ENCODE peak calls at places on chromosomes 1 and 21, in five cellular contexts. One of them, this sample, is unnamed.

GRCh38 chr1:28815533-28815932 is 3.6 kb downstream of the OPRD1 start:
- DNase-seq in lung: no peak
- DNase-seq in body of pancreas: no peak
- DNase-seq in hepatocyte: no peak
- DNase-seq in adrenal gland: no peak
- DNase-seq in this sample: no peak

GRCh38 chr1:201383647-201384405 is 6.3 kb upstream of the TNNT2 start:
- DNase-seq in lung: no peak
- DNase-seq in body of pancreas: no peak
- DNase-seq in hepatocyte: peak
- DNase-seq in adrenal gland: no peak
- DNase-seq in this sample: peak

GRCh38 chr1:68198752-68199151 is 33.6 kb downstream of the WLS start:
- DNase-seq in lung: no peak
- DNase-seq in body of pancreas: no peak
- DNase-seq in hepatocyte: no peak
- DNase-seq in adrenal gland: no peak
- DNase-seq in this sample: peak

GRCh38 chr1:243399561-243400155 is 143.8 kb downstream of the SDCCAG8 start:
- DNase-seq in lung: no peak
- DNase-seq in body of pancreas: no peak
- DNase-seq in hepatocyte: no peak
- DNase-seq in adrenal gland: no peak
- DNase-seq in this sample: no peak

GRCh38 chr1:84505167-84506001 is 802 bp upstream of the SPATA1 start:
- DNase-seq in lung: peak
- DNase-seq in body of pancreas: peak
- DNase-seq in hepatocyte: peak
- DNase-seq in adrenal gland: peak
- DNase-seq in this sample: peak

GRCh38 chr1:9451086-9451485 is 88.2 kb upstream of the SLC25A33 start:
- DNase-seq in lung: no peak
- DNase-seq in body of pancreas: no peak
- DNase-seq in hepatocyte: no peak
- DNase-seq in adrenal gland: no peak
- DNase-seq in this sample: no peak

GRCh38 chr1:40393173-40393572 is 19.6 kb downstream of the SMAP2 start:
- DNase-seq in lung: no peak
- DNase-seq in body of pancreas: no peak
- DNase-seq in hepatocyte: no peak
- DNase-seq in adrenal gland: no peak
- DNase-seq in this sample: no peak

GRCh38 chr21:15804247-15804985 is 74.6 kb downstream of the USP25 start:
- DNase-seq in lung: no peak
- DNase-seq in body of pancreas: no peak
- DNase-seq in hepatocyte: no peak
- DNase-seq in adrenal gland: no peak
- DNase-seq in this sample: no peak

GRCh38 chr1:110339427-110340206 is 440 bp downstream of the RBM15 start:
- DNase-seq in lung: peak
- DNase-seq in body of pancreas: peak
- DNase-seq in hepatocyte: peak
- DNase-seq in adrenal gland: peak
- DNase-seq in this sample: peak

GRCh38 chr21:31772674-31773555 is 41.0 kb upstream of the SCAF4 start:
- DNase-seq in lung: no peak
- DNase-seq in body of pancreas: no peak
- DNase-seq in hepatocyte: no peak
- DNase-seq in adrenal gland: no peak
- DNase-seq in this sample: no peak

GRCh38 chr1:246690100-246690499 is 34.1 kb upstream of the SCCPDH start:
- DNase-seq in lung: no peak
- DNase-seq in body of pancreas: no peak
- DNase-seq in hepatocyte: no peak
- DNase-seq in adrenal gland: no peak
- DNase-seq in this sample: no peak

GRCh38 chr1:24726741-24727140 is 18.5 kb upstream of the CLIC4 start:
- DNase-seq in lung: no peak
- DNase-seq in body of pancreas: no peak
- DNase-seq in hepatocyte: no peak
- DNase-seq in adrenal gland: no peak
- DNase-seq in this sample: no peak

GRCh38 chr1:12544992-12545391 is 73.0 kb downstream of the DHRS3 start:
- DNase-seq in lung: no peak
- DNase-seq in body of pancreas: peak
- DNase-seq in hepatocyte: no peak
- DNase-seq in adrenal gland: no peak
- DNase-seq in this sample: no peak

GRCh38 chr1:216532399-216532798 is 109.2 kb upstream of the USH2A start:
- DNase-seq in lung: no peak
- DNase-seq in body of pancreas: no peak
- DNase-seq in hepatocyte: no peak
- DNase-seq in adrenal gland: no peak
- DNase-seq in this sample: no peak

GRCh38 chr1:182716740-182717720 is 32.6 kb upstream of the RGS8 start:
- DNase-seq in lung: no peak
- DNase-seq in body of pancreas: no peak
- DNase-seq in hepatocyte: no peak
- DNase-seq in adrenal gland: no peak
- DNase-seq in this sample: no peak

GRCh38 chr21:16241021-16241420 is 511.2 kb downstream of the USP25 start:
- DNase-seq in lung: no peak
- DNase-seq in body of pancreas: no peak
- DNase-seq in hepatocyte: no peak
- DNase-seq in adrenal gland: no peak
- DNase-seq in this sample: peak

GRCh38 chr1:44635439-44635838 is 38.8 kb downstream of the TMEM53 start:
- DNase-seq in lung: no peak
- DNase-seq in body of pancreas: no peak
- DNase-seq in hepatocyte: no peak
- DNase-seq in adrenal gland: no peak
- DNase-seq in this sample: no peak

GRCh38 chr1:186763107-186763506 is 65.6 kb upstream of the PLA2G4A start:
- DNase-seq in lung: no peak
- DNase-seq in body of pancreas: no peak
- DNase-seq in hepatocyte: no peak
- DNase-seq in adrenal gland: no peak
- DNase-seq in this sample: peak

GRCh38 chr1:201516511-201517127 is 9.7 kb upstream of the CSRP1 start:
- DNase-seq in lung: no peak
- DNase-seq in body of pancreas: no peak
- DNase-seq in hepatocyte: no peak
- DNase-seq in adrenal gland: no peak
- DNase-seq in this sample: no peak

GRCh38 chr1:183101841-183102276 is 78.6 kb downstream of the LAMC1 start:
- DNase-seq in lung: no peak
- DNase-seq in body of pancreas: no peak
- DNase-seq in hepatocyte: peak
- DNase-seq in adrenal gland: no peak
- DNase-seq in this sample: peak

GRCh38 chr1:167672831-167673230 is 42.8 kb downstream of the RCSD1 start:
- DNase-seq in lung: no peak
- DNase-seq in body of pancreas: no peak
- DNase-seq in hepatocyte: no peak
- DNase-seq in adrenal gland: no peak
- DNase-seq in this sample: no peak

GRCh38 chr1:32939655-32940371 is 24.8 kb downstream of the RNF19B start:
- DNase-seq in lung: peak
- DNase-seq in body of pancreas: peak
- DNase-seq in hepatocyte: peak
- DNase-seq in adrenal gland: no peak
- DNase-seq in this sample: peak

GRCh38 chr1:218587890-218588289 is 242.8 kb downstream of the TGFB2 start:
- DNase-seq in lung: no peak
- DNase-seq in body of pancreas: no peak
- DNase-seq in hepatocyte: no peak
- DNase-seq in adrenal gland: no peak
- DNase-seq in this sample: no peak

GRCh38 chr1:53502641-53503432 is 43.6 kb downstream of the DMRTB1 start:
- DNase-seq in lung: no peak
- DNase-seq in body of pancreas: no peak
- DNase-seq in hepatocyte: peak
- DNase-seq in adrenal gland: no peak
- DNase-seq in this sample: no peak

GRCh38 chr1:111516008-111516535 is 12.6 kb upstream of the ADORA3 start:
- DNase-seq in lung: peak
- DNase-seq in body of pancreas: peak
- DNase-seq in hepatocyte: no peak
- DNase-seq in adrenal gland: peak
- DNase-seq in this sample: peak

GRCh38 chr1:183029591-183030000 is 6.4 kb downstream of the LAMC1 start:
- DNase-seq in lung: no peak
- DNase-seq in body of pancreas: no peak
- DNase-seq in hepatocyte: peak
- DNase-seq in adrenal gland: no peak
- DNase-seq in this sample: peak

GRCh38 chr21:17802568-17802967 is 16.6 kb downstream of the C21orf91 start:
- DNase-seq in lung: no peak
- DNase-seq in body of pancreas: no peak
- DNase-seq in hepatocyte: no peak
- DNase-seq in adrenal gland: no peak
- DNase-seq in this sample: peak

GRCh38 chr1:241902376-241903067 is 54.5 kb downstream of the EXO1 start:
- DNase-seq in lung: no peak
- DNase-seq in body of pancreas: no peak
- DNase-seq in hepatocyte: peak
- DNase-seq in adrenal gland: no peak
- DNase-seq in this sample: peak

GRCh38 chr1:30378991-30379581 is 344.3 kb downstream of the MATN1 start:
- DNase-seq in lung: no peak
- DNase-seq in body of pancreas: no peak
- DNase-seq in hepatocyte: peak
- DNase-seq in adrenal gland: peak
- DNase-seq in this sample: peak

GRCh38 chr21:16438761-16439160 is 709.0 kb downstream of the USP25 start:
- DNase-seq in lung: no peak
- DNase-seq in body of pancreas: no peak
- DNase-seq in hepatocyte: no peak
- DNase-seq in adrenal gland: no peak
- DNase-seq in this sample: no peak

GRCh38 chr1:61921435-61921834 is 179.2 kb downstream of the PATJ start:
- DNase-seq in lung: no peak
- DNase-seq in body of pancreas: no peak
- DNase-seq in hepatocyte: no peak
- DNase-seq in adrenal gland: no peak
- DNase-seq in this sample: peak

GRCh38 chr1:52913537-52913936 is 8.0 kb downstream of the ECHDC2 start:
- DNase-seq in lung: no peak
- DNase-seq in body of pancreas: no peak
- DNase-seq in hepatocyte: no peak
- DNase-seq in adrenal gland: no peak
- DNase-seq in this sample: no peak

GRCh38 chr21:38938343-38938742 is 132.6 kb downstream of the ETS2 start:
- DNase-seq in lung: no peak
- DNase-seq in body of pancreas: no peak
- DNase-seq in hepatocyte: no peak
- DNase-seq in adrenal gland: peak
- DNase-seq in this sample: no peak

GRCh38 chr1:212366901-212367300 is 47.8 kb downstream of the PACC1 start:
- DNase-seq in lung: no peak
- DNase-seq in body of pancreas: no peak
- DNase-seq in hepatocyte: no peak
- DNase-seq in adrenal gland: no peak
- DNase-seq in this sample: peak

GRCh38 chr1:89631756-89632155 is 1.2 kb upstream of the LRRC8C start:
- DNase-seq in lung: no peak
- DNase-seq in body of pancreas: no peak
- DNase-seq in hepatocyte: no peak
- DNase-seq in adrenal gland: no peak
- DNase-seq in this sample: no peak

GRCh38 chr1:185041742-185042141 is 3.6 kb upstream of the RNF2 start:
- DNase-seq in lung: no peak
- DNase-seq in body of pancreas: no peak
- DNase-seq in hepatocyte: no peak
- DNase-seq in adrenal gland: no peak
- DNase-seq in this sample: no peak
- H3K4me3 ChIP-seq in lung: no peak
- H3K4me3 ChIP-seq in body of pancreas: no peak
- H3K4me3 ChIP-seq in hepatocyte: no peak
- H3K4me3 ChIP-seq in adrenal gland: no peak
- H3K4me3 ChIP-seq in this sample: no peak

GRCh38 chr1:198245379-198245778 is 88.6 kb downstream of the NEK7 start:
- DNase-seq in lung: no peak
- DNase-seq in body of pancreas: peak
- DNase-seq in hepatocyte: no peak
- DNase-seq in adrenal gland: peak
- DNase-seq in this sample: no peak

GRCh38 chr1:198246331-198246730 is 89.5 kb downstream of the NEK7 start:
- DNase-seq in lung: no peak
- DNase-seq in body of pancreas: no peak
- DNase-seq in hepatocyte: no peak
- DNase-seq in adrenal gland: no peak
- DNase-seq in this sample: no peak

GRCh38 chr1:198238121-198238520 is 81.3 kb downstream of the NEK7 start:
- DNase-seq in lung: peak
- DNase-seq in body of pancreas: peak
- DNase-seq in hepatocyte: no peak
- DNase-seq in adrenal gland: no peak
- DNase-seq in this sample: no peak

GRCh38 chr1:198244772-198245171 is 88.0 kb downstream of the NEK7 start:
- DNase-seq in lung: no peak
- DNase-seq in body of pancreas: no peak
- DNase-seq in hepatocyte: no peak
- DNase-seq in adrenal gland: no peak
- DNase-seq in this sample: no peak

DNA sequence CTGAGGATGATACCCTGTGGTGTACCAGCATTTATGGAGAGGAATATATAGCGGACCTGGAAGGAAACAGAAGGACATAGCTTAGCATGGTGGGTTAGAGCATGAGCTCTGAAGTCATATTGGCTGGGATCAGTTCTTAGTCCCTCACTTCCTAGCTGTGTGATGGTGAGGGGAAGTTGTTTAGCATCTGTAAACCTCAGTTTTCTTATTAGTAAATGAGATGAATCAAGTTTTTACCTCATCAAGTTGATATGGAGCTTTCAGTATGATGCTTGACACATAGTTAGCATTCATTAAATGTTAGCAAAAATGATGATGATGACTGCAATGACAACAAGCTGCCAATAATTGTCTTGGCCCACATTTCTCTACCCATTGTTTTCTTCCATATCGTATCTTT is 84.8 kb downstream of the NEK7 start:
- DNase-seq in lung: no peak
- DNase-seq in body of pancreas: no peak
- DNase-seq in hepatocyte: no peak
- DNase-seq in adrenal gland: no peak
- DNase-seq in this sample: no peak
- TF ChIP-seq CTCF in lung: no peak
- TF ChIP-seq CTCF in body of pancreas: no peak
- TF ChIP-seq CTCF in hepatocyte: no peak
- TF ChIP-seq CTCF in adrenal gland: no peak
- TF ChIP-seq CTCF in this sample: no peak

GRCh38 chr1:158933621-158934020 is 2.3 kb downstream of the PYHIN1 start:
- DNase-seq in lung: no peak
- DNase-seq in body of pancreas: no peak
- DNase-seq in hepatocyte: no peak
- DNase-seq in adrenal gland: no peak
- DNase-seq in this sample: no peak
- H3K4me3 ChIP-seq in lung: no peak
- H3K4me3 ChIP-seq in body of pancreas: no peak
- H3K4me3 ChIP-seq in hepatocyte: no peak
- H3K4me3 ChIP-seq in adrenal gland: no peak
- H3K4me3 ChIP-seq in this sample: no peak

GRCh38 chr1:25809929-25810328 is 9.8 kb upstream of the MTFR1L start:
- DNase-seq in lung: no peak
- DNase-seq in body of pancreas: no peak
- DNase-seq in hepatocyte: no peak
- DNase-seq in adrenal gland: no peak
- DNase-seq in this sample: no peak
- TF ChIP-seq CTCF in lung: no peak
- TF ChIP-seq CTCF in body of pancreas: no peak
- TF ChIP-seq CTCF in hepatocyte: no peak
- TF ChIP-seq CTCF in adrenal gland: no peak
- TF ChIP-seq CTCF in this sample: no peak